ENCODE peak calls at places on chromosomes 16 and 17, in ten cellular contexts. F, P, U, A, W, Q, R, C, Z and T are unnamed samples.

GRCh38 chr17:15393414-15393813 is 52.0 kb upstream of the TEKT3 start:
- DNase-seq in F (no peak), W (no peak), P (no peak), C (no peak), U (no peak), Q (no peak), A (no peak), Z (no peak), R (no peak), T (peak; percentile 83)

GRCh38 chr16:15981382-15981781 is 32.0 kb downstream of the ABCC1 start:
- DNase-seq in Q (no peak), A (no peak), Z (no peak), C (no peak), P (no peak), U (no peak), F (no peak), W (peak; percentile 34), R (no peak), T (no peak)

GRCh38 chr16:67915831-67916723 is 15.6 kb downstream of the CTRL start:
- DNase-seq in R (no peak), U (peak; percentile 24), P (no peak), Z (no peak), A (no peak), Q (no peak), C (no peak), W (no peak), F (no peak), T (no peak)

GRCh38 chr17:39205112-39205526 is 5.0 kb downstream of the RPL19 start:
- DNase-seq in W (peak; percentile 31), P (no peak), C (no peak), A (no peak), Q (no peak), F (no peak), R (no peak), U (no peak), Z (no peak), T (no peak)

GRCh38 chr16:3691778-3692177 is 25.5 kb downstream of the TRAP1 start:
- DNase-seq in R (no peak), A (no peak), U (no peak), P (no peak), F (no peak), Q (no peak), W (no peak), Z (no peak), C (no peak), T (no peak)

GRCh38 chr16:48129926-48130325 is 25.9 kb downstream of the ABCC12 start:
- DNase-seq in U (no peak), C (no peak), Z (no peak), W (no peak), A (no peak), R (no peak), F (no peak), Q (no peak), P (no peak), T (peak; percentile 77)

GRCh38 chr17:57935833-57936807 is 19.1 kb downstream of the CUEDC1 start:
- DNase-seq in Q (no peak), Z (no peak), A (no peak), R (no peak), P (peak; percentile 61), W (no peak), F (no peak), U (peak; percentile 55), C (no peak), T (peak; percentile 44)

GRCh38 chr16:66440970-66441369 is 13.9 kb downstream of the BEAN1 start:
- DNase-seq in W (no peak), C (no peak), Q (no peak), F (no peak), U (no peak), A (no peak), Z (no peak), R (no peak), P (no peak), T (no peak)

GRCh38 chr16:50310308-50311133 is 44.2 kb downstream of the ADCY7 start:
- DNase-seq in Z (no peak), U (no peak), Q (no peak), P (no peak), A (no peak), R (no peak), C (no peak), W (no peak), F (no peak), T (no peak)

GRCh38 chr17:673200-673681 is 41.4 kb downstream of the VPS53 start:
- DNase-seq in A (no peak), P (peak; percentile 2), U (peak; percentile 78), W (no peak), Z (no peak), C (no peak), R (no peak), Q (no peak), F (no peak), T (no peak)

GRCh38 chr17:63442549-63443035 is 3.5 kb downstream of the CYB561 start:
- DNase-seq in C (no peak), F (no peak), A (no peak), P (no peak), U (no peak), Q (no peak), W (peak; percentile 66), Z (no peak), R (no peak), T (peak; percentile 21)

GRCh38 chr17:65530985-65531507 is 30.4 kb downstream of the AXIN2 start:
- DNase-seq in P (peak; percentile 48), R (no peak), W (no peak), U (peak; percentile 88), C (no peak), F (peak; percentile 62), Q (no peak), Z (no peak), A (no peak), T (no peak)

GRCh38 chr16:64489449-64489848 is 632.4 kb downstream of the CDH11 start:
- DNase-seq in Q (no peak), R (no peak), P (no peak), Z (no peak), F (no peak), C (no peak), U (peak; percentile 7), W (no peak), A (no peak), T (no peak)

GRCh38 chr16:29864205-29864604 is 1.2 kb upstream of the CDIPT start:
- DNase-seq in P (no peak), Z (no peak), W (no peak), C (no peak), A (no peak), F (no peak), R (no peak), Q (no peak), U (no peak), T (no peak)

GRCh38 chr17:71147906-71148305 is 972.9 kb upstream of the SOX9 start:
- DNase-seq in Q (no peak), U (no peak), W (no peak), P (no peak), Z (no peak), R (no peak), A (no peak), F (no peak), C (no peak), T (no peak)

GRCh38 chr16:67672306-67672705 is 5.7 kb downstream of the C16orf86 start:
- DNase-seq in P (no peak), F (no peak), Q (no peak), U (no peak), A (no peak), C (no peak), W (no peak), R (no peak), Z (no peak), T (no peak)

GRCh38 chr16:50354629-50355456 is 13.9 kb downstream of the BRD7 start:
- DNase-seq in R (peak; percentile 18), U (no peak), F (no peak), Q (no peak), Z (no peak), C (no peak), W (no peak), A (no peak), P (no peak), T (peak; percentile 16)

GRCh38 chr16:1468456-1468855 is 6.4 kb downstream of the CLCN7 start:
- DNase-seq in C (no peak), P (no peak), W (no peak), Z (no peak), U (no peak), A (no peak), Q (no peak), F (no peak), R (no peak), T (no peak)

GRCh38 chr17:59381716-59382570 is 50.5 kb downstream of the YPEL2 start:
- DNase-seq in Z (no peak), R (no peak), C (no peak), F (no peak), U (no peak), Q (no peak), P (no peak), A (no peak), W (no peak), T (no peak)

GRCh38 chr17:77186141-77186604 is 45.4 kb downstream of the SEC14L1 start:
- DNase-seq in A (no peak), W (no peak), P (no peak), Z (no peak), R (no peak), C (peak; percentile 8), Q (peak; percentile 82), F (no peak), U (no peak), T (no peak)